ENCODE peak calls at places on chromosome 16, in eight cellular contexts. R is HS-5, I is EL, T is NCI-H1105 treated with DMSO at 0.1 percent for 48 hours, A is EH, Z is left colon, V is body of pancreas, G is ovary. F is an unnamed sample.

GRCh38 chr16:81190667-81191066 is 47.8 kb upstream of the BCO1 start:
- DNase-seq in R (no peak), I (peak), T (no peak), A (peak), Z (no peak), V (no peak), G (no peak), F (no peak)

GRCh38 chr16:27310576-27311448 is 3.0 kb upstream of the IL4R start:
- DNase-seq in R (no peak), I (no peak), T (no peak), A (no peak), Z (no peak), V (no peak), G (no peak), F (no peak)

GRCh38 chr16:54285414-54286066 is 1.0 kb downstream of the IRX3 start:
- DNase-seq in R (no peak), I (peak), T (peak), A (peak), Z (no peak), V (no peak), G (no peak), F (no peak)

GRCh38 chr16:31423801-31424200 is 4.4 kb downstream of the COX6A2 start:
- DNase-seq in R (no peak), I (no peak), T (no peak), A (no peak), Z (no peak), V (no peak), G (no peak), F (no peak)

GRCh38 chr16:68802190-68802589 is 41.1 kb upstream of the TANGO6 start:
- DNase-seq in R (peak), I (peak), T (no peak), A (peak), Z (no peak), V (no peak), G (no peak), F (no peak)

GRCh38 chr16:79430129-79430789 is 170.3 kb downstream of the MAF start:
- DNase-seq in R (no peak), I (no peak), T (peak), A (no peak), Z (peak), V (no peak), G (no peak), F (no peak)

GRCh38 chr16:87435399-87436224 is 43.5 kb downstream of the MAP1LC3B start:
- DNase-seq in R (peak), I (peak), T (no peak), A (peak), Z (no peak), V (peak), G (no peak), F (no peak)

GRCh38 chr16:4257646-4258556 is 14.9 kb downstream of the TFAP4 start:
- DNase-seq in R (no peak), I (peak), T (no peak), A (peak), Z (no peak), V (no peak), G (peak), F (no peak)

GRCh38 chr16:78199325-78200022 is 100.0 kb downstream of the WWOX start:
- DNase-seq in R (no peak), I (no peak), T (no peak), A (no peak), Z (peak), V (no peak), G (no peak), F (no peak)

GRCh38 chr16:57299009-57299718 is 14.7 kb upstream of the PLLP start:
- DNase-seq in R (no peak), I (peak), T (peak), A (peak), Z (no peak), V (no peak), G (no peak), F (no peak)

GRCh38 chr16:68355447-68356248 is 44.8 kb downstream of the PRMT7 start:
- DNase-seq in R (no peak), I (no peak), T (no peak), A (no peak), Z (no peak), V (no peak), G (no peak), F (no peak)

GRCh38 chr16:4313563-4314531 is 2.0 kb upstream of the GLIS2 start:
- DNase-seq in R (no peak), I (no peak), T (no peak), A (no peak), Z (peak), V (peak), G (peak), F (no peak)

GRCh38 chr16:21159281-21159951 is 942 bp downstream of the LDAF1 start:
- DNase-seq in R (no peak), I (no peak), T (no peak), A (no peak), Z (peak), V (peak), G (peak), F (no peak)

GRCh38 chr16:50946098-50946497 is 204.2 kb downstream of the CYLD start:
- DNase-seq in R (no peak), I (no peak), T (no peak), A (no peak), Z (no peak), V (no peak), G (no peak), F (no peak)

GRCh38 chr16:49049191-49049590 is 232.4 kb downstream of the CBLN1 start:
- DNase-seq in R (no peak), I (no peak), T (no peak), A (no peak), Z (no peak), V (no peak), G (no peak), F (no peak)

GRCh38 chr16:22123759-22124490 is 31.6 kb downstream of the VWA3A start:
- DNase-seq in R (no peak), I (no peak), T (no peak), A (no peak), Z (no peak), V (no peak), G (no peak), F (no peak)

GRCh38 chr16:13956635-13957196 is 36.8 kb downstream of the ERCC4 start:
- DNase-seq in R (peak), I (no peak), T (no peak), A (no peak), Z (no peak), V (no peak), G (no peak), F (no peak)

GRCh38 chr16:81658373-81658772 is 120.7 kb upstream of the PLCG2 start:
- DNase-seq in R (no peak), I (no peak), T (no peak), A (no peak), Z (no peak), V (no peak), G (no peak), F (no peak)

GRCh38 chr16:4477966-4478365 is 1.8 kb downstream of the HMOX2 start:
- DNase-seq in R (no peak), I (peak), T (no peak), A (peak), Z (no peak), V (no peak), G (no peak), F (no peak)

GRCh38 chr16:89368604-89369249 is 121.6 kb downstream of the ANKRD11 start:
- DNase-seq in R (no peak), I (no peak), T (no peak), A (no peak), Z (no peak), V (no peak), G (no peak), F (no peak)

F was measured in SK-N-DZ.